ENCODE peak calls at places on chromosomes 16 and 17, in four cellular contexts. One of them, this sample, is unnamed.

GRCh38 chr16:2500937-2501750 is 12.6 kb upstream of the ATP6V0C start:
- DNase-seq in astrocyte of the spinal cord: peak
- DNase-seq in left ventricle myocardium inferior: peak
- DNase-seq in IMR-90: peak
- DNase-seq in this sample: peak

GRCh38 chr16:87145181-87146176 is 171.7 kb downstream of the C16orf95 start:
- DNase-seq in IMR-90: peak
- DNase-seq in left ventricle myocardium inferior: no peak
- DNase-seq in astrocyte of the spinal cord: peak
- DNase-seq in this sample: peak

GRCh38 chr17:79339311-79339710 is 264.7 kb downstream of the ENGASE start:
- DNase-seq in left ventricle myocardium inferior: no peak
- DNase-seq in astrocyte of the spinal cord: no peak
- DNase-seq in IMR-90: no peak
- DNase-seq in this sample: no peak

GRCh38 chr16:80105160-80105559 is 435.6 kb upstream of the DYNLRB2 start:
- DNase-seq in left ventricle myocardium inferior: no peak
- DNase-seq in astrocyte of the spinal cord: peak
- DNase-seq in IMR-90: no peak
- DNase-seq in this sample: peak

GRCh38 chr16:81029930-81030604 is 5.6 kb upstream of the ATMIN start:
- DNase-seq in left ventricle myocardium inferior: no peak
- DNase-seq in IMR-90: no peak
- DNase-seq in astrocyte of the spinal cord: no peak
- DNase-seq in this sample: no peak

GRCh38 chr16:88874938-88875599 is 8.6 kb upstream of the PABPN1L start:
- DNase-seq in astrocyte of the spinal cord: no peak
- DNase-seq in IMR-90: no peak
- DNase-seq in left ventricle myocardium inferior: no peak
- DNase-seq in this sample: no peak

GRCh38 chr16:4795181-4795827 is at the start of gene SMIM22:
- DNase-seq in left ventricle myocardium inferior: no peak
- DNase-seq in IMR-90: no peak
- DNase-seq in astrocyte of the spinal cord: no peak
- DNase-seq in this sample: no peak

GRCh38 chr17:39225974-39226683 is 384 bp upstream of the STAC2 start:
- DNase-seq in IMR-90: peak
- DNase-seq in astrocyte of the spinal cord: peak
- DNase-seq in left ventricle myocardium inferior: peak
- DNase-seq in this sample: peak

GRCh38 chr16:57000271-57001025 is 11.1 kb downstream of the NLRC5 start:
- DNase-seq in left ventricle myocardium inferior: peak
- DNase-seq in astrocyte of the spinal cord: peak
- DNase-seq in IMR-90: peak
- DNase-seq in this sample: peak

GRCh38 chr17:79003661-79004411 is 5.7 kb downstream of the CANT1 start:
- DNase-seq in astrocyte of the spinal cord: no peak
- DNase-seq in left ventricle myocardium inferior: no peak
- DNase-seq in IMR-90: no peak
- DNase-seq in this sample: no peak

GRCh38 chr17:47884427-47884740 is 11.7 kb upstream of the SP2 start:
- DNase-seq in astrocyte of the spinal cord: no peak
- DNase-seq in IMR-90: no peak
- DNase-seq in left ventricle myocardium inferior: no peak
- DNase-seq in this sample: no peak

GRCh38 chr16:57128787-57129389 is 36.5 kb downstream of the CPNE2 start:
- DNase-seq in astrocyte of the spinal cord: no peak
- DNase-seq in left ventricle myocardium inferior: no peak
- DNase-seq in IMR-90: no peak
- DNase-seq in this sample: no peak

GRCh38 chr16:57503366-57503765 is 17.1 kb upstream of the DOK4 start:
- DNase-seq in astrocyte of the spinal cord: no peak
- DNase-seq in IMR-90: no peak
- DNase-seq in left ventricle myocardium inferior: no peak
- DNase-seq in this sample: no peak

GRCh38 chr16:21227886-21228285 is 5.6 kb upstream of the ANKS4B start:
- DNase-seq in astrocyte of the spinal cord: no peak
- DNase-seq in left ventricle myocardium inferior: no peak
- DNase-seq in IMR-90: no peak
- DNase-seq in this sample: no peak

GRCh38 chr16:46650224-46650623 is 29.0 kb upstream of the SHCBP1 start:
- DNase-seq in IMR-90: peak
- DNase-seq in astrocyte of the spinal cord: peak
- DNase-seq in left ventricle myocardium inferior: no peak
- DNase-seq in this sample: peak

GRCh38 chr16:69438465-69438864 is 14.0 kb downstream of the CYB5B start:
- DNase-seq in astrocyte of the spinal cord: no peak
- DNase-seq in left ventricle myocardium inferior: no peak
- DNase-seq in IMR-90: no peak
- DNase-seq in this sample: no peak

GRCh38 chr16:88703486-88704309 is 2.5 kb downstream of the RNF166 start:
- DNase-seq in IMR-90: no peak
- DNase-seq in left ventricle myocardium inferior: peak
- DNase-seq in astrocyte of the spinal cord: no peak
- DNase-seq in this sample: no peak

GRCh38 chr17:65055708-65056638 is 567 bp downstream of the GNA13 start:
- DNase-seq in IMR-90: peak
- DNase-seq in astrocyte of the spinal cord: peak
- DNase-seq in left ventricle myocardium inferior: peak
- DNase-seq in this sample: peak

GRCh38 chr16:3098459-3099394 is at the start of gene ZSCAN10:
- DNase-seq in astrocyte of the spinal cord: no peak
- DNase-seq in left ventricle myocardium inferior: no peak
- DNase-seq in IMR-90: no peak
- DNase-seq in this sample: no peak

GRCh38 chr17:2545393-2545792 is 33.7 kb upstream of the METTL16 start:
- DNase-seq in left ventricle myocardium inferior: peak
- DNase-seq in IMR-90: no peak
- DNase-seq in astrocyte of the spinal cord: no peak
- DNase-seq in this sample: no peak

GRCh38 chr16:72857841-72858594 is 189.9 kb downstream of the ZFHX3 start:
- DNase-seq in left ventricle myocardium inferior: no peak
- DNase-seq in IMR-90: no peak
- DNase-seq in astrocyte of the spinal cord: no peak
- DNase-seq in this sample: no peak

GRCh38 chr16:79185681-79186080 is 414.9 kb downstream of the MAF start:
- DNase-seq in IMR-90: no peak
- DNase-seq in left ventricle myocardium inferior: no peak
- DNase-seq in astrocyte of the spinal cord: no peak
- DNase-seq in this sample: no peak

GRCh38 chr17:18362509-18363020 is 785 bp downstream of the SHMT1 start:
- DNase-seq in IMR-90: no peak
- DNase-seq in astrocyte of the spinal cord: peak
- DNase-seq in left ventricle myocardium inferior: peak
- DNase-seq in this sample: peak

GRCh38 chr16:25941800-25942558 is 250.2 kb downstream of the HS3ST4 start:
- DNase-seq in IMR-90: no peak
- DNase-seq in left ventricle myocardium inferior: no peak
- DNase-seq in astrocyte of the spinal cord: peak
- DNase-seq in this sample: peak

GRCh38 chr16:81778861-81779539 is at the start of gene PLCG2:
- DNase-seq in astrocyte of the spinal cord: no peak
- DNase-seq in IMR-90: no peak
- DNase-seq in left ventricle myocardium inferior: peak
- DNase-seq in this sample: peak

GRCh38 chr16:27264151-27264550 is 4.4 kb downstream of the NSMCE1 start:
- DNase-seq in astrocyte of the spinal cord: peak
- DNase-seq in IMR-90: peak
- DNase-seq in left ventricle myocardium inferior: no peak
- DNase-seq in this sample: peak

GRCh38 chr17:68289473-68289872 is 1.5 kb downstream of the SLC16A6 start:
- DNase-seq in left ventricle myocardium inferior: no peak
- DNase-seq in astrocyte of the spinal cord: no peak
- DNase-seq in IMR-90: no peak
- DNase-seq in this sample: no peak

GRCh38 chr17:79754359-79754758 is 23.6 kb upstream of the CBX2 start:
- DNase-seq in IMR-90: no peak
- DNase-seq in astrocyte of the spinal cord: no peak
- DNase-seq in left ventricle myocardium inferior: no peak
- DNase-seq in this sample: no peak

GRCh38 chr17:48054238-48055185 is 6.4 kb downstream of the NFE2L1 start:
- DNase-seq in astrocyte of the spinal cord: peak
- DNase-seq in IMR-90: peak
- DNase-seq in left ventricle myocardium inferior: peak
- DNase-seq in this sample: peak

GRCh38 chr16:11034005-11034404 is 89.6 kb downstream of the CLEC16A start:
- DNase-seq in astrocyte of the spinal cord: peak
- DNase-seq in IMR-90: peak
- DNase-seq in left ventricle myocardium inferior: no peak
- DNase-seq in this sample: peak

GRCh38 chr16:84940670-84941551 is 70.4 kb downstream of the ZDHHC7 start:
- DNase-seq in IMR-90: no peak
- DNase-seq in left ventricle myocardium inferior: no peak
- DNase-seq in astrocyte of the spinal cord: no peak
- DNase-seq in this sample: peak

GRCh38 chr16:89319883-89320716 is 102.6 kb downstream of the ZNF778 start:
- DNase-seq in left ventricle myocardium inferior: no peak
- DNase-seq in IMR-90: peak
- DNase-seq in astrocyte of the spinal cord: peak
- DNase-seq in this sample: peak

GRCh38 chr16:69772560-69773254 is 10.6 kb downstream of the WWP2 start:
- DNase-seq in IMR-90: no peak
- DNase-seq in astrocyte of the spinal cord: no peak
- DNase-seq in left ventricle myocardium inferior: no peak
- DNase-seq in this sample: peak

GRCh38 chr17:1787301-1787902 is 25.5 kb downstream of the SERPINF1 start:
- DNase-seq in left ventricle myocardium inferior: peak
- DNase-seq in IMR-90: peak
- DNase-seq in astrocyte of the spinal cord: peak
- DNase-seq in this sample: peak

GRCh38 chr16:19115148-19116021 is 1.6 kb downstream of the ITPRIPL2 start:
- DNase-seq in left ventricle myocardium inferior: peak
- DNase-seq in IMR-90: no peak
- DNase-seq in astrocyte of the spinal cord: no peak
- DNase-seq in this sample: peak
- H3K4me3 ChIP-seq in left ventricle myocardium inferior: peak
- H3K4me3 ChIP-seq in IMR-90: peak
- H3K4me3 ChIP-seq in astrocyte of the spinal cord: peak
- H3K4me3 ChIP-seq in this sample: peak

GRCh38 chr16:71442041-71442440 is at the start of gene TLE7:
- DNase-seq in astrocyte of the spinal cord: no peak
- DNase-seq in left ventricle myocardium inferior: no peak
- DNase-seq in IMR-90: no peak
- DNase-seq in this sample: no peak

GRCh38 chr16:71443714-71444113 is 1.9 kb upstream of the TLE7 start:
- DNase-seq in astrocyte of the spinal cord: no peak
- DNase-seq in left ventricle myocardium inferior: no peak
- DNase-seq in IMR-90: no peak
- DNase-seq in this sample: no peak

GRCh38 chr16:71440669-71441347 is 1.0 kb downstream of the TLE7 start:
- DNase-seq in left ventricle myocardium inferior: no peak
- DNase-seq in IMR-90: no peak
- DNase-seq in astrocyte of the spinal cord: no peak
- DNase-seq in this sample: no peak

GRCh38 chr16:71439531-71439930 is 2.3 kb downstream of the TLE7 start:
- DNase-seq in astrocyte of the spinal cord: no peak
- DNase-seq in IMR-90: no peak
- DNase-seq in left ventricle myocardium inferior: no peak
- DNase-seq in this sample: peak

GRCh38 chr16:71441348-71441781 is 489 bp downstream of the TLE7 start:
- DNase-seq in left ventricle myocardium inferior: no peak
- DNase-seq in astrocyte of the spinal cord: no peak
- DNase-seq in IMR-90: no peak
- DNase-seq in this sample: no peak
- TF ChIP-seq CTCF in left ventricle myocardium inferior: peak
- TF ChIP-seq CTCF in astrocyte of the spinal cord: peak
- TF ChIP-seq CTCF in IMR-90: peak
- TF ChIP-seq CTCF in this sample: no peak

DNA sequence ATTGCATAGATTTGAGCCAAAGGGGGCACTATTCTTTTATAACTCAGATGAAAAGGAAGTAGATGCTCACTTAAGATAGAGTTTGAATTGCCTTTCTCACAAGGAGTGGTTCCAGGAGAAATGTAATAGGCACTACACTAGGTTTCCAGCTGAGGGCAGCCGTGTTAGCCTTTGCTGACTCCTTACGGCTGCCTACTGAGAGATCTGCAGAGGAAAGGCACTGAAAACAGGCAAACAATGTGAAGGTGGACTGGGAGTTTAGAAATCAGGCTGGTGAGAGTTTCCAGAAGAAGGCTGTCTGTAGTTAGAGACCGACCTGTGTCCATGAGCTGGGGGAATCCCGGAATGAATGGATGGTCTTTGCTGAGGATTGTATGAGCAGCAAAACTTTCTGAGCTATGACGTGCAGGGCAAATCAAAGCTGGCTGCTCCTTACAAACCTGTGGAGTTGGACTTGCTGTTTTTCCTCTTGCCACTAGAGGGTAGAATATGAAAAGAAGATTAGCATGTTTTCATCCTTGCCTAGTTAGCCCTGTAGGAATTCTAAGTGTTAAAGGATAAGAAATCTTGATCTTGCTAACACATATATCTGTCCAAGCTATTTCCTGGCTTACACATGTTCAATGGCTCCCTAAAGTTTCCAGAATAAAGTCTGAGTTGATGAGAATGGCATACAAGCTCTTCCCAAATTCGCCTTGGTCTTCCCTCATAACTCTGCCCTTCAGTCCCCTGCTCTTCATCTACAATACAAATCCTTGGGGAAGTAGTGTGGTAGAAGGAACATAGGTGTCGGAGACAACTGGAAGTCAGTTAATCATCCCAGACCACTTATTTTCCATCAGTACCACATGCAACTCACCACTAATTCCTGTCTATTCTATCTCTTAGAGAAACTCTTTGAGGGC is 20.1 kb upstream of the TAOK1 start:
- DNase-seq in IMR-90: peak
- DNase-seq in astrocyte of the spinal cord: peak
- DNase-seq in left ventricle myocardium inferior: peak
- DNase-seq in this sample: peak
- H3K4me3 ChIP-seq in IMR-90: peak
- H3K4me3 ChIP-seq in astrocyte of the spinal cord: no peak
- H3K4me3 ChIP-seq in left ventricle myocardium inferior: peak
- H3K4me3 ChIP-seq in this sample: no peak

GRCh38 chr17:7992516-7992915 is 9.9 kb upstream of the GUCY2D start:
- DNase-seq in IMR-90: peak
- DNase-seq in astrocyte of the spinal cord: peak
- DNase-seq in left ventricle myocardium inferior: no peak
- DNase-seq in this sample: peak
- TF ChIP-seq CTCF in IMR-90: no peak
- TF ChIP-seq CTCF in astrocyte of the spinal cord: no peak
- TF ChIP-seq CTCF in left ventricle myocardium inferior: no peak
- TF ChIP-seq CTCF in this sample: no peak

GRCh38 chr16:30011505-30012480 is 966 bp upstream of the DOC2A start:
- DNase-seq in IMR-90: no peak
- DNase-seq in left ventricle myocardium inferior: no peak
- DNase-seq in astrocyte of the spinal cord: no peak
- DNase-seq in this sample: no peak
- H3K4me3 ChIP-seq in IMR-90: no peak
- H3K4me3 ChIP-seq in left ventricle myocardium inferior: peak
- H3K4me3 ChIP-seq in astrocyte of the spinal cord: no peak
- H3K4me3 ChIP-seq in this sample: no peak

GRCh38 chr16:49003022-49003421 is 278.6 kb downstream of the CBLN1 start:
- DNase-seq in IMR-90: no peak
- DNase-seq in left ventricle myocardium inferior: no peak
- DNase-seq in astrocyte of the spinal cord: no peak
- DNase-seq in this sample: no peak
- TF ChIP-seq CTCF in IMR-90: no peak
- TF ChIP-seq CTCF in left ventricle myocardium inferior: no peak
- TF ChIP-seq CTCF in astrocyte of the spinal cord: no peak
- TF ChIP-seq CTCF in this sample: no peak

GRCh38 chr17:37744633-37744927 is 279 bp downstream of the HNF1B start:
- DNase-seq in IMR-90: no peak
- DNase-seq in astrocyte of the spinal cord: no peak
- DNase-seq in left ventricle myocardium inferior: no peak
- DNase-seq in this sample: no peak
- H3K4me3 ChIP-seq in IMR-90: no peak
- H3K4me3 ChIP-seq in astrocyte of the spinal cord: no peak
- H3K4me3 ChIP-seq in left ventricle myocardium inferior: peak
- H3K4me3 ChIP-seq in this sample: no peak